ENCODE peak calls at places on chromosomes 13 and 19, in four cellular contexts. I, X, M and Z are unnamed samples. For H3K27me3 and H3K9me3, the result is how much of the 10 kb centered on the place peaks cover.

GRCh38 chr19:13984186-13984585 is 21.9 kb downstream of the RFX1 start:
- DNase-seq in I (no peak), X (no peak), M (no peak), Z (no peak)

GRCh38 chr13:31846984-31847752 is 107.8 kb downstream of the RXFP2 start:
- DNase-seq in I (no peak), X (no peak), M (no peak), Z (no peak)

GRCh38 chr19:2188708-2189385 is 25.1 kb downstream of the DOT1L start:
- DNase-seq in I (no peak), X (peak), M (peak), Z (no peak)

GRCh38 chr19:41431426-41432386 is 4.5 kb upstream of the B3GNT8 start:
- DNase-seq in I (no peak), X (no peak), M (peak), Z (peak)

GRCh38 chr13:64793592-64793991 is 2436.5 kb downstream of the PCDH9 start:
- DNase-seq in I (no peak), X (no peak), M (no peak), Z (no peak)

GRCh38 chr19:6417713-6418561 is 6.7 kb downstream of the KHSRP start:
- DNase-seq in I (no peak), X (no peak), M (peak), Z (no peak)

GRCh38 chr19:39405261-39405912 is 1.3 kb upstream of the ZFP36 start:
- DNase-seq in I (no peak), X (no peak), M (no peak), Z (peak)

GRCh38 chr13:103188688-103189326 is 122.6 kb upstream of the SLC10A2 start:
- DNase-seq in I (no peak), X (no peak), M (peak), Z (no peak)

GRCh38 chr13:99321709-99322108 is 14.5 kb upstream of the GPR183 start:
- DNase-seq in I (no peak), X (no peak), M (no peak), Z (no peak)

GRCh38 chr13:72458701-72459100 is 268.7 kb downstream of the MZT1 start:
- DNase-seq in I (no peak), X (no peak), M (peak), Z (no peak)

GRCh38 chr19:50492303-50493052 is 15.8 kb upstream of the GARIN5A start:
- DNase-seq in I (peak), X (no peak), M (no peak), Z (no peak)

GRCh38 chr19:43776285-43776684 is 4.5 kb downstream of the KCNN4 start:
- DNase-seq in I (no peak), X (no peak), M (no peak), Z (no peak)
- H3K27me3 ChIP-seq in I (under half), X (under half), M (under half), Z (under half)

GRCh38 chr19:57441979-57442752 is 7.0 kb downstream of the ZNF749 start:
- DNase-seq in I (no peak), X (no peak), M (no peak), Z (no peak)

GRCh38 chr19:57438925-57439324 is 3.8 kb downstream of the ZNF749 start:
- DNase-seq in I (peak), X (no peak), M (no peak), Z (no peak)

GRCh38 chr19:57437931-57438330 is 2.8 kb downstream of the ZNF749 start:
- DNase-seq in I (no peak), X (no peak), M (no peak), Z (no peak)

GRCh38 chr19:57443121-57443696 is 8.1 kb downstream of the ZNF749 start:
- DNase-seq in I (no peak), X (no peak), M (no peak), Z (no peak)
- H3K9me3 ChIP-seq in I (under half), X (half or more), M (under half), Z (under half)

GRCh38 chr13:95199896-95200295 is 101.4 kb downstream of the ABCC4 start:
- DNase-seq in I (no peak), X (no peak), M (no peak), Z (no peak)
- H3K27me3 ChIP-seq in I (under half), X (under half), M (under half), Z (under half)

DNA sequence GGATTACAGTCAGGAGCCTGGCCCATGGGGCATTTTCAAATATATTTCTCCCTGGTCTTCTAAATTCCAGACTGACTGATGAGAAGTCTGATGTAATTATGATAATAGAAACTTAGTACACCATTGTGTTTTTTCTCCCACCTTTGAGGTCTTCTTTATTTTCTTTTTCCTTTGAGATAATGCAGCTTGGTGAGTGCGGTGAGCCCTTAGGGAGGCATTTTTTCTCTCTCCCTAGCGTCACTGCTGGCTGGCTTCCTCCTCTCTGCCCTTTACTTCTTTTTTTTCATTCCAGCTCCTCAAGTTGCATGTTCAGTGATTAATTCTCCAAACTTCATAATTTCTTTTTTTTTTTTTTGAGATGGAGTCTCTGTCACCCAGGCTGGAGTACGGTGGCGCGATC is 12.8 kb upstream of the CDC42EP5 start:
- DNase-seq in I (no peak), X (no peak), M (no peak), Z (no peak)
- H3K9me3 ChIP-seq in I (under half), X (under half), M (under half), Z (under half)

GRCh38 chr13:85812282-85812681 is 13.1 kb upstream of the SLITRK6 start:
- DNase-seq in I (no peak), X (no peak), M (no peak), Z (no peak)

DNA sequence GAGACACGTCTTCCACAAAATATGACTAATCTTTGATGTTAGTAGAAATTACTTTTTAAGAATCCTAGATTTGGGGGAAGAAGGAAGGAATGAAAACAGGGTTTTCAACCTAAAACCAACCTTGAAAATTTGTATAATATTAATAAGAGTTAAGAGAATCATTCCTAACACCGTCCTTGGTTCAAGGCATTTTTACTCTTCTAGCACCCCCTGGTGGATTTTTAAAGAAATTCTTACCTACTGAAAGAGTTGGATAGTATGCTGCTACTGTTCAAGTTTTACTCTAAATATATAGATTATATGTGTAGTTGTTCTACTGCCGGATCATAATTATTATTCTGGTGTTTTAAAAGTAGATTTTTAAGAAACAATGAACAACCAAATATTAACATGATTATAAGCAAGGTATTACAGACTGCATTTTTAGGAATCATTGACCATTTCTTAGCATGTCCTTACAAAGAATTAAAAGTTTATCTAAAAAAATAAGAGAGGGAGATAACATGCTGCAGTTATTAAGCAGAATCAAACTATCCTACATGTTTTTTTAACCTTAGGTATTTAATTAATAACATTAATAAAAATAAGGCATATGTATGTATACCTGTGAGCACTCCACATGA is 7.4 kb upstream of the SLITRK6 start:
- DNase-seq in I (no peak), X (peak), M (peak), Z (no peak)
- H3K27me3 ChIP-seq in I (under half), X (under half), M (under half), Z (under half)

GRCh38 chr19:23474761-23475160 is 79.5 kb upstream of the ZNF91 start:
- DNase-seq in I (no peak), X (no peak), M (no peak), Z (no peak)
- H3K9me3 ChIP-seq in I (under half), X (under half), M (under half), Z (under half)

DNA sequence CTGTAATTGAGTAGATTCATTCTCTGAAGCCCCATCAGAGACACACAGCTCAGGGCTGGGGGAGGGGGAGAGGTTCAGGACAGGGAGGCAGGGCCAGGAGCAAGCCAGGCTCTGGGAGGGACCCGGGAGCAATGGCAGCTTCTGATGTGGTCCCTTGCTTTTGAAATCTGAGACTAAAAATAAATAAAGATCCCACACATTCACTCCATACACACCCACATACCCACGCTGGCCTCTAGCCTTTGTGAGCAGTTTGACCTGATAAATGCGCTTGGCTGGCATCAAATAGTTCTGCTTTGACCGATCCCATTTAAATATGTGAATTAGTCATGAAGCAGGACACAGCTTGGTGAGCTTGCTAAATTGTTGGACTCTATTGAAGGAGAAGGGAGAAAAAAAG is 32.9 kb downstream of the GSX1 start:
- DNase-seq in I (no peak), X (no peak), M (no peak), Z (no peak)
- H3K27me3 ChIP-seq in I (half or more), X (under half), M (under half), Z (under half)